ENCODE peak calls at places on chromosomes 1 and 21, in nine cellular contexts. K is uterus; H is HAP-1; V is lung; I is CD8-positive, alpha-beta memory T cell; T is MG63; Z is ascending aorta; X is adrenal gland; O is stomach. Y is an unnamed sample. For H3K36me3, the result is how much of the 10 kb centered on the place peaks cover.

GRCh38 chr1:24193046-24193445 is 6.0 kb upstream of the IFNLR1 start:
- DNase-seq in K (no peak), H (peak), V (no peak), I (no peak), T (peak), Z (no peak), X (no peak), O (no peak), Y (no peak)

GRCh38 chr1:228306275-228307217 is 98.7 kb downstream of the OBSCN start:
- DNase-seq in K (no peak), H (no peak), V (no peak), I (no peak), T (no peak), Z (peak), X (no peak), O (no peak), Y (no peak)

GRCh38 chr1:31394628-31395193 is 18.3 kb upstream of the SERINC2 start:
- DNase-seq in K (peak), H (peak), V (peak), I (peak), T (peak), Z (peak), X (peak), O (peak), Y (peak)

GRCh38 chr21:21165063-21165645 is 166.9 kb downstream of the NCAM2 start:
- DNase-seq in K (no peak), H (no peak), V (no peak), I (no peak), T (peak), Z (peak), X (no peak), O (no peak), Y (no peak)

GRCh38 chr1:161816201-161816600 is 50.1 kb downstream of the ATF6 start:
- DNase-seq in K (no peak), H (no peak), V (no peak), I (no peak), T (no peak), Z (no peak), X (no peak), O (no peak), Y (no peak)

GRCh38 chr1:4127595-4128140 is 227.6 kb upstream of the C1orf174 start:
- DNase-seq in K (no peak), H (no peak), V (no peak), I (no peak), T (peak), Z (no peak), X (no peak), O (no peak), Y (no peak)

GRCh38 chr1:201468501-201468843 is 516 bp downstream of the PHLDA3 start:
- DNase-seq in K (no peak), H (peak), V (no peak), I (no peak), T (peak), Z (no peak), X (peak), O (peak), Y (no peak)

GRCh38 chr1:166903232-166903631 is 27.2 kb upstream of the TADA1 start:
- DNase-seq in K (no peak), H (no peak), V (no peak), I (no peak), T (no peak), Z (no peak), X (no peak), O (no peak), Y (no peak)

GRCh38 chr1:84689514-84690396 is 506 bp downstream of the SSX2IP start:
- DNase-seq in K (peak), H (peak), V (peak), I (no peak), T (peak), Z (peak), X (peak), O (peak), Y (no peak)

GRCh38 chr21:41745971-41746743 is 20.7 kb downstream of the RIPK4 start:
- DNase-seq in K (no peak), H (no peak), V (no peak), I (no peak), T (no peak), Z (no peak), X (no peak), O (no peak), Y (no peak)
- H3K36me3 ChIP-seq in K (under half), H (under half), V (under half), I (under half), T (under half), Z (under half), X (under half), O (under half), Y (under half)

DNA sequence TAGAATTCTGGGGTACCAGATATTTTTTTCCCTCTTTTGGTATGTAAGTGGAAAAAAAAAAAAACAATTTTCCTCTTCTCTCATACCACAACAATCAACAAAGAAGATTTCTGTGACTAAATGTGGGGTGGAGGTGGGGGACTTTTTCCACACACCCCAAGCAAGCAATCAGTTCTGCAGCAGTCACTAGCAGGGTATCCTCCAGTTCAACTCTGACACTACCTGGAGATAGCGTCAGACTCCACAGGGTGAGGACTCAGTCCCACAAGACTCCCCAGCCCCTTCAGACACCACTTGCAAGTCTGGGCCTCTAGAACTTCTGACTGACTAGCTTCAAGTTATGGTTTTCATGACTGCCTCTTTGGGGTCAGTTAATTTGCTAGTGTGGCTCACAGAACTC is 6.2 kb downstream of the DHX9 start:
- DNase-seq in K (no peak), H (no peak), V (no peak), I (no peak), T (no peak), Z (no peak), X (no peak), O (no peak), Y (no peak)
- H3K36me3 ChIP-seq in K (under half), H (half or more), V (under half), I (under half), T (half or more), Z (under half), X (half or more), O (under half), Y (half or more)

DNA sequence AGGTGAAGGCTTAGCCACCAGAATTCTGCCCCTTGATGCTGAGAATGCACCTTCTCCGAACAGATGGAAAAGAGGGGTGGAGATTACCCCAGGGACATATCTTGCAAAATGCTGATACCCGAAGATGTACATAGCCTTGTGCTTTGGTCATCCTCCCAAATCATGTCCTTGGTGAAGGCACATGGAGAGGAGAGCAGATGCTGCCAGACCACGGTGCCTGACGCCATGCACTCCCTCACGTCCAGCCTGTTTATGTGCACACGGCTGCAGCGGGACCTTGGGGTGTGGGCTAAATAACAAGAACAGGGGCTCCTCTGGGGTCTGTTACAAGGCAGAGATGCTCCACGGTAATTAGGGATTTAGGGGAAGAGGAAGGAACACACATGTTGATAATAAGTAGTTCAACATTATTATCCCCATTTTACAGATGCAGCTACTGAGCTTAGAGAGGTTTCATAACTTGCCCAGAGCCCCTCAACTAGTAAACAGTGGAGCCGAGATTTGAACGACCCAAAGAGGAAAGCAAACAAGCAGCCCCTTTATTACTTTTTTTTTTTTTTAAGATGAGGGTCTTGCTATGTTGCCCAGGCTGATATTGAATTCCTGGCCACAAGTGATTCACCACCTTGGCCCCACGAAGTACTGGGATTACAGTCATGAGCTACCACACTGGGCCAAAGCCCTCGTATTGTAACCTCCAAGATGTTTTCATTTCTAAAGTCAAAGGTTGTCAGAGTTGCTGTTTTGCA is 12.9 kb downstream of the EPHX1 start:
- DNase-seq in K (no peak), H (no peak), V (no peak), I (no peak), T (no peak), Z (no peak), X (peak), O (no peak), Y (no peak)
- H3K36me3 ChIP-seq in K (under half), H (under half), V (under half), I (under half), T (under half), Z (under half), X (under half), O (under half), Y (under half)

DNA sequence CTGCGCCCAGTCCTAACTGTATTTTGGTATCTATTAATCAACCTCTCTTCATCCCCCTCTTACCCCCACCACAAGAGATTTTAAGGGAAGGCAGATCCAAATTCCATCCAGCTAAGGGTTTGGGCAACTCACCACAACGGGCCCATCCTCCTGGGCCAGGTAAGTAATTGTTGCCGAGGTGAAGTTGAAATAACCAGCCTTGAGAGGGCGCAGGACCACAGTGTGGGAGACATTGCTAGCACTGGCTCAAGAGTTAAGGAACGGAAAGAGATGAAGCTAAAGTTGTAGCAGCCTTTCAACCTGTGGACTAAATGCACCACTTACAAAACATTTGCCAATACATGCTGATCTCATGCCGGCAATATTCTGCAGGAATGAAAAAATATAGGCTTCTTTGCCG is 5.9 kb downstream of the SSR2 start:
- DNase-seq in K (no peak), H (no peak), V (no peak), I (no peak), T (no peak), Z (no peak), X (no peak), O (no peak), Y (no peak)
- H3K36me3 ChIP-seq in K (under half), H (half or more), V (under half), I (under half), T (half or more), Z (half or more), X (half or more), O (half or more), Y (under half)

GRCh38 chr1:15947382-15948090 is 28.4 kb downstream of the ZBTB17 start:
- DNase-seq in K (no peak), H (no peak), V (no peak), I (no peak), T (no peak), Z (peak), X (no peak), O (no peak), Y (no peak)
- H3K36me3 ChIP-seq in K (under half), H (under half), V (half or more), I (under half), T (under half), Z (half or more), X (half or more), O (under half), Y (under half)

GRCh38 chr1:226394461-226394860 is 13.4 kb downstream of the PARP1 start:
- DNase-seq in K (no peak), H (no peak), V (no peak), I (no peak), T (no peak), Z (no peak), X (no peak), O (no peak), Y (no peak)
- H3K36me3 ChIP-seq in K (under half), H (half or more), V (under half), I (under half), T (half or more), Z (half or more), X (under half), O (under half), Y (under half)

Y was measured in mammary epithelial cell.